ENCODE peak calls at places on chromosomes 5 and 9, in seven cellular contexts. X, V, T, U, Z, J and P are unnamed samples.

GRCh38 chr9:6907772-6908381 is 150.1 kb downstream of the KDM4C start:
- DNase-seq in X (no peak), V (peak; percentile 49), T (no peak), U (no peak), Z (no peak), J (peak; percentile 55), P (peak; percentile 56)

GRCh38 chr5:129118405-129118804 is 23.9 kb downstream of the ISOC1 start:
- DNase-seq in X (no peak), V (no peak), T (no peak), U (no peak), Z (no peak), J (peak; percentile 15), P (no peak)

GRCh38 chr5:157558681-157559080 is 16.9 kb downstream of the ADAM19 start:
- DNase-seq in X (no peak), V (no peak), T (no peak), U (no peak), Z (no peak), J (no peak), P (no peak)

GRCh38 chr5:108623826-108624225 is 123.9 kb upstream of the FER start:
- DNase-seq in X (no peak), V (no peak), T (no peak), U (no peak), Z (no peak), J (no peak), P (no peak)

GRCh38 chr5:110106750-110107149 is 417.0 kb downstream of the MAN2A1 start:
- DNase-seq in X (no peak), V (no peak), T (no peak), U (no peak), Z (no peak), J (no peak), P (no peak)

GRCh38 chr9:112048924-112049785 is 125.9 kb downstream of the SUSD1 start:
- DNase-seq in X (no peak), V (no peak), T (no peak), U (no peak), Z (no peak), J (peak; percentile 88), P (no peak)

GRCh38 chr5:62208218-62208852 is 97.7 kb upstream of the KIF2A start:
- DNase-seq in X (no peak), V (peak; percentile 14), T (no peak), U (no peak), Z (no peak), J (no peak), P (no peak)

GRCh38 chr5:88821161-88821560 is 61.8 kb downstream of the MEF2C start:
- DNase-seq in X (no peak), V (no peak), T (no peak), U (no peak), Z (no peak), J (no peak), P (no peak)

GRCh38 chr5:151825445-151825844 is 53.7 kb downstream of the G3BP1 start:
- DNase-seq in X (peak; percentile 72), V (peak; percentile 56), T (peak; percentile 23), U (peak; percentile 36), Z (peak; percentile 44), J (peak; percentile 69), P (peak; percentile 61)

GRCh38 chr5:57157666-57158065 is 16.2 kb upstream of the GPBP1 start:
- DNase-seq in X (no peak), V (no peak), T (no peak), U (no peak), Z (no peak), J (no peak), P (no peak)

GRCh38 chr5:116504593-116504992 is 70.0 kb downstream of the SEMA6A start:
- DNase-seq in X (no peak), V (no peak), T (no peak), U (no peak), Z (no peak), J (no peak), P (no peak)

DNA sequence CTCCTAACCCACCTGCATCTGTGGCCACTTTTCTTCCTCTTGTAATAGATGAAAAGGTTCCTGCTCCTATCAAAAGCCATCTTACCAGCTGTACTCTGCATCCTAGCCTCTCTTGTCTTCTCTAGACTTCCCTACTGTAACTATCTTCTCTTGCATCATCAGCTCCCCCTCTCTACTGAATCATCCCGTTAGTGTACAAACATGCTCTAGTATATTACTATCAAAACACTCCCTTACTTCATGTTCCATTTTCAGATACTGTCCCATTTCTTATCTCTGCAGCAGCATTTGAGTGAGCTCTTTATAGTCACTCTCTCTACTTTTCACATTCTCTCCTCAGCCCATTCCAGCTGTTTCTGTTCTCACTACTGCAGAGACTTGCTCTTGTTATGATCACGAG is 2.8 kb downstream of the SRA1 start:
- DNase-seq in X (no peak), V (no peak), T (no peak), U (no peak), Z (no peak), J (peak; percentile 83), P (peak; percentile 79)
- TF ChIP-seq POLR2A in X (no peak), V (no peak), T (no peak), U (no peak), Z (no peak), J (no peak), P (peak; percentile 21)

GRCh38 chr5:178336889-178337785 is 104.5 kb upstream of the PHYKPL start:
- DNase-seq in X (peak; percentile 52), V (no peak), T (no peak), U (no peak), Z (no peak), J (no peak), P (no peak)
- TF ChIP-seq POLR2A in X (no peak), V (no peak), T (no peak), U (no peak), Z (no peak), J (no peak), P (no peak)

DNA sequence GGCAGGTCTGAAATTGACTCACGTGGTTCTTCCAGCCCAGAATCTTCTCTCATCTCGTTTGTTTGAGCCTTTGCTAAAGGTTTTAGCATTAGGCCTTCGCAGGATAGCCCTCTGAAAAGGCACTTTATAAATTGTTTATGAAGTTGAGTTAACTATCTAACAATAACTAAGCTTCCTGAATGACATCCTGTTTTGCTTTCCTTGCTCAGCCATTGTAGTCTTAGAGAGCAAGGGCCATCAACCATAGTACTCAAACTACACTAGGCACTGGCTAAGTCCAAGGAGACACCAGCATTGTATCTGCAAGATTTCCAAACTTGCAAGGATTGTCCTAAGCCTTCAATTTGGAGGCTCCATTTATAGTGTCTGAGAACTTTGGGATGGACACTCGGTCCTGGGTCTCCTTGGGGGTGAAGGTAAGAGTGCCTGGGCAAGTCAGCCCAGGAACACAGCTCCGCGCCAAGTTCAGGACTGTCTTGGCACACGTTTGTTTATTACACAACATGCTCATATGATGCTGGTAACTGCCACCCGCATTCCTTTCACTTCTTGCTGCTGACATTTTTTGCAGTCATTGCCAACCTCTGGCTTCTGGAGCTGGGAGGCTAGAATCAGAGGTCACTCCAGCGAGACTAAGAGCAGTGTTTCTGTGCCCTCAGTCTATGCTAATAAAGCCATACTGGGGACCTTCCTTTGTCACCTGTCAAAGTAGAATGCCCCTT is 151.1 kb downstream of the ESM1 start:
- DNase-seq in X (no peak), V (no peak), T (no peak), U (peak; percentile 32), Z (peak; percentile 75), J (no peak), P (no peak)
- TF ChIP-seq POLR2A in X (no peak), V (no peak), T (no peak), U (no peak), Z (no peak), J (no peak), P (no peak)

DNA sequence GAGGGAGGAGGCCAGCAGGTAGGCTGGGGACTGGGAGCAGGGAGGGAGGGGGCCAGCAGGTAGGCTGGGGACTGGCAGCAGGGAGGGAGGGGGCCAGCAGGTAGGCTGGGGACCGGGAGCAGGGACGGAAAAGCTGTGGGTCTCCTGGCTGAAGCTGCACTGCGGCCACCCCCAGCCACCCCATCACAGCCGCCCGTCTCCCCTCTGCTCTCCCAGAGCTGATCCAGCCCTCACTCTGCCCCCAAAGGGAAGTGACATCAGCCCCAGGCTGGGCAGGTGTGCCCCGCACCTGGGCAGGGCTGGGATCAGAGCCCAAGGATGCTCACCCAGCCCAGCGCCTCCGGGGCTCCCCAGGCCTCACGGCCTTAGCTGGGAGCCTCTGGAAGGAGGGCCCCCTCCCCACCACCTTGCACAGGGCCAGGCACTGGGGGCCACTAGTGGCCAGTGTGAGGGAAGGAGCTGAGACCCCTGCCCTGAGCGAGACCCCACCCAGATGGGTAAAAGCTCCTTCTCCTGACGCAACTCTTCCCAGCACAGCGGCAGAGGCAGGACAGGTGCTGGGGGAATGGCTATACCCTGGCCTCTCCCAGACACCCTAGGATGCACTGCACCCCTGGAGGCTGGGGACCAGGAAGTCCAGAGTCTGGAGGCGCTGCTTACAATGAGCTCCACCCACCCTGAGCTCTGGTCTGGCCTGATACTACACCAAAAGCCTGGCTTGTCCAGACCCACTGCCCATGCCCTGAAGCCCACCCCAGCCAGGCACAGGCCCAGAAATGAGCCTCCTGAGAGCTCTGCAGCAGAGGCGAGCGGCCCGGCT is 11.6 kb downstream of the AGPAT2 start:
- DNase-seq in X (no peak), V (no peak), T (no peak), U (peak; percentile 56), Z (no peak), J (no peak), P (no peak)
- TF ChIP-seq POLR2A in X (no peak), V (no peak), T (no peak), U (no peak), Z (no peak), J (no peak), P (peak; percentile 14)

GRCh38 chr5:31471040-31471439 is 60.9 kb downstream of the DROSHA start:
- DNase-seq in X (no peak), V (no peak), T (no peak), U (no peak), Z (no peak), J (no peak), P (peak; percentile 45)
- TF ChIP-seq POLR2A in X (no peak), V (no peak), T (no peak), U (no peak), Z (no peak), J (no peak), P (no peak)

GRCh38 chr5:6659941-6660684 is 26.9 kb downstream of the SRD5A1 start:
- DNase-seq in X (no peak), V (no peak), T (no peak), U (no peak), Z (no peak), J (no peak), P (no peak)
- TF ChIP-seq POLR2A in X (no peak), V (no peak), T (no peak), U (no peak), Z (no peak), J (no peak), P (no peak)

DNA sequence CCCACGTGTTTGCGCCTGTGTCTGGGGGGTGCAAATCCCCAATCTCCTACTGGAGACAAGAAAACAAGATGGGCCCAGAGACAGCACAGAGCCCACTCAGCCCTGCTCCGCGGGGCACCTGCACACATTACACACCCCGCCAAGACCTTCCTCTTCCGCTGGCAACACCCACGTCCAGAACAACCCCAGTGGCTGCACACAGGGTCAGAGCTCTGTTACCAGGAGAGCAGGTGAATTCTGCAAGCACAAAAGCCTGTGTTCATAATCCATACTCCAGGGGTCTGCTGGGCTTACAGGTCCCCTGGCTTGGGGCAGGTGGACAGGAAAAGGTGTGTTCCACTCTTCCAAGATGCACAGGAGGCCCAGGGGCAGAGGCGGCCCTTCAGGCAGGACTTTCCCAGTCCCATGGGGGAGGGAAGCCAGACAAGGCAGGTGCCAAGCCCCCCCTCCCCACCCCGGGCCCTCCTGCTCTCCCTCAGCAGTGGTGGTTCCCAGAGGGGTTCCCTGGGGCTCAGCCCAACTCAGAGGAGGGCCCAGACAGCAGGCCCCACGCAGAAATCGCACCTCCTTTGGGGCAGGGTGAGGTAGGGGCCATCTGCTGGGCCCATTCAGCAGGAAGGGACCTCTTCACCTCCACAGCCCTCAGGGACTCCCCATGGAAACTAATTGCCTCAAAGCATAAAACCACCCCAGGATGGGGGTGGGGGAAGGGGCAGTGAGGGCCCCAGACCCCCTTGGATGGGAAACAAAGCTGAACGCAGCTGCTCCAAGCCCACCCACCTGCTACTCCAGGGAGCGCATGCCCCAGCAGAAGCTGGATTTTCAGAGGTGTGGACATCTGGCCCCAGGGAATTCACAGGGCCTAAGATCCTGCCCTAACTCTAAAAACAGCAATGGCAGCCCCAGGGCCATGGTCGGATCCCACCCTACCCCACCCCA is 105.3 kb downstream of the VAV2 start:
- DNase-seq in X (no peak), V (no peak), T (no peak), U (no peak), Z (no peak), J (no peak), P (no peak)
- TF ChIP-seq POLR2A in X (no peak), V (no peak), T (no peak), U (no peak), Z (no peak), J (no peak), P (no peak)